ENCODE peak calls at places on chromosomes 12 and 14, in six cellular contexts. Y is spleen, K is suprapubic skin, G is endothelial cell of umbilical vein, B is transverse colon, F is GM12891. E is an unnamed sample.

GRCh38 chr12:176321-177181 is 37.4 kb downstream of the SLC6A12 start:
- DNase-seq in F (no peak), Y (no peak), K (no peak), B (peak), G (no peak), E (no peak)

GRCh38 chr12:50283924-50284236 is 560 bp upstream of the LIMA1 start:
- DNase-seq in K (no peak), B (no peak), F (peak), G (no peak), Y (no peak), E (no peak)

GRCh38 chr12:57738661-57739237 is at the start of gene AGAP2:
- DNase-seq in Y (peak), G (no peak), K (peak), F (no peak), B (no peak), E (no peak)

GRCh38 chr12:38141239-38141638 is 175.3 kb upstream of the ALG10B start:
- DNase-seq in Y (no peak), B (no peak), K (no peak), F (no peak), G (no peak), E (no peak)

GRCh38 chr12:66061557-66062279 is 68.8 kb downstream of the LLPH start:
- DNase-seq in Y (no peak), B (no peak), K (no peak), G (peak), F (no peak), E (no peak)

GRCh38 chr12:52204095-52204930 is 12.5 kb upstream of the KRT80 start:
- DNase-seq in G (no peak), F (no peak), K (peak), Y (peak), B (no peak), E (peak)

GRCh38 chr14:26984318-26985177 is 386.7 kb upstream of the NOVA1 start:
- DNase-seq in G (peak), K (peak), F (no peak), B (peak), Y (no peak), E (peak)

GRCh38 chr14:36069535-36069900 is 107.0 kb downstream of the PTCSC3 start:
- DNase-seq in G (peak), F (peak), Y (no peak), K (no peak), B (no peak), E (no peak)

GRCh38 chr14:47826809-47827208 is 151.4 kb upstream of the MDGA2 start:
- DNase-seq in F (no peak), G (no peak), K (no peak), Y (no peak), B (no peak), E (no peak)

GRCh38 chr14:36826614-36827013 is 165.0 kb downstream of the PAX9 start:
- DNase-seq in F (no peak), Y (no peak), K (no peak), B (no peak), G (no peak), E (no peak)

DNA sequence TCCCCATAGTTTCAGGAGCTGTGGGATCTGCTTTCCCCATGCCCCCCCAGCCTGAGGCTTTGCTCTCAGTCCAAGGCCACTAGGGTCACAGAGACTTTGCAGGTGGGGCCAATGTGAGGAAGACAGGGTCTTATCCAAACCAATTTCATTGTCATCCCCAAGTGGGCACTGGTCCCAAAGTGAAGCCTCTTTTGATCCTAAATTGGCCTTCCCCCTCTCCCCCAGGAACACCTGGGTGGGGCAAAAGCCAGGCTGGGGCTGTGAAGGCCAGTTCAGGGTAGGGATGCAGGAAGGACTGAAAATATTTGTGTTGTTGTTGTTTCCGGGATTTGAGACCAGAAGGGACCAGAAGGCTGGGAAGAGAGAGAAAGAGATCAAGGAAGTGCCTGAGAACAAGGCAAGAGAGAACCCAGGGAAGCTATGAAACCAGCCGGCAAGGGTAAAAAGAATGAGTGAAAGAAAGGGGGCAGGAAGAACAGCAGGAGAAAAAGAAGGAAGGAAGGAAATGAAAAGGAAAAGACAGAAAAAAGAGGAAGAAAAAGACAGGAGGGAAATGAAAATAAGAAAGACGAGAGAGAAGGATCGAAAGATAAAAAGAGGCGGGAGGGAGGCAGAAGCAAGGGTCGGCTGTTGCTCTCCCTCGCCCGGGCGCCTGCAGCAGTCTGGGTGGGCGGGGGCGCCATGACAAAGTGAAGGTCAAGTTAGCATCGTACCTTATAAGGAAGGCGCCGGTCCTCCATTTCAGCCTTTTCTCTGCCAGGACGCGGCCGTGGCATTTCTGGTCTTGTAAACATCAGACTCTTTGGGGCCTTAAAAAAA is 7.5 kb upstream of the HOXC11 start:
- DNase-seq in B (no peak), Y (peak), K (no peak), G (no peak), F (no peak), E (no peak)
- TF ChIP-seq POLR2A in B (no peak), Y (no peak), K (no peak), G (no peak), F (no peak), E (no peak)

GRCh38 chr12:32603858-32604257 is 75.2 kb upstream of the DNM1L start:
- DNase-seq in G (no peak), Y (no peak), K (no peak), B (no peak), F (no peak), E (no peak)

GRCh38 chr12:32609966-32610365 is 69.1 kb upstream of the DNM1L start:
- DNase-seq in G (no peak), B (no peak), Y (no peak), K (no peak), F (no peak), E (no peak)

GRCh38 chr12:32603071-32603470 is 76.0 kb upstream of the DNM1L start:
- DNase-seq in K (no peak), F (no peak), G (no peak), B (no peak), Y (no peak), E (no peak)

GRCh38 chr12:32604565-32604964 is 74.5 kb upstream of the DNM1L start:
- DNase-seq in K (no peak), F (no peak), Y (no peak), B (no peak), G (no peak), E (no peak)

GRCh38 chr12:32605326-32606095 is 73.6 kb upstream of the DNM1L start:
- DNase-seq in F (no peak), Y (no peak), K (no peak), B (no peak), G (no peak), E (no peak)
- TF ChIP-seq POLR2AphosphoS5 in F (no peak), Y (no peak), K (no peak), B (no peak), G (no peak), E (no peak)

GRCh38 chr14:59085207-59085739 is 103.2 kb upstream of the DAAM1 start:
- DNase-seq in F (no peak), K (no peak), Y (no peak), G (no peak), B (no peak), E (no peak)
- TF ChIP-seq POLR2A in F (no peak), K (no peak), Y (no peak), G (no peak), B (no peak), E (no peak)

GRCh38 chr12:110353211-110353965 is 50.1 kb downstream of the ANAPC7 start:
- DNase-seq in G (no peak), B (no peak), Y (no peak), K (no peak), F (no peak), E (peak)
- TF ChIP-seq POLR2AphosphoS5 in G (no peak), B (no peak), Y (no peak), K (no peak), F (no peak), E (peak)

GRCh38 chr12:2876431-2877046 is 435 bp downstream of the FOXM1 start:
- DNase-seq in G (no peak), Y (no peak), K (no peak), B (no peak), F (peak), E (peak)

GRCh38 chr12:2879853-2880252 is 2.8 kb downstream of the RHNO1 start:
- DNase-seq in G (no peak), Y (no peak), K (no peak), F (no peak), B (no peak), E (peak)

GRCh38 chr12:2877959-2878732 is 1.1 kb downstream of the RHNO1 start:
- DNase-seq in K (no peak), B (no peak), Y (peak), F (no peak), G (peak), E (peak)

DNA sequence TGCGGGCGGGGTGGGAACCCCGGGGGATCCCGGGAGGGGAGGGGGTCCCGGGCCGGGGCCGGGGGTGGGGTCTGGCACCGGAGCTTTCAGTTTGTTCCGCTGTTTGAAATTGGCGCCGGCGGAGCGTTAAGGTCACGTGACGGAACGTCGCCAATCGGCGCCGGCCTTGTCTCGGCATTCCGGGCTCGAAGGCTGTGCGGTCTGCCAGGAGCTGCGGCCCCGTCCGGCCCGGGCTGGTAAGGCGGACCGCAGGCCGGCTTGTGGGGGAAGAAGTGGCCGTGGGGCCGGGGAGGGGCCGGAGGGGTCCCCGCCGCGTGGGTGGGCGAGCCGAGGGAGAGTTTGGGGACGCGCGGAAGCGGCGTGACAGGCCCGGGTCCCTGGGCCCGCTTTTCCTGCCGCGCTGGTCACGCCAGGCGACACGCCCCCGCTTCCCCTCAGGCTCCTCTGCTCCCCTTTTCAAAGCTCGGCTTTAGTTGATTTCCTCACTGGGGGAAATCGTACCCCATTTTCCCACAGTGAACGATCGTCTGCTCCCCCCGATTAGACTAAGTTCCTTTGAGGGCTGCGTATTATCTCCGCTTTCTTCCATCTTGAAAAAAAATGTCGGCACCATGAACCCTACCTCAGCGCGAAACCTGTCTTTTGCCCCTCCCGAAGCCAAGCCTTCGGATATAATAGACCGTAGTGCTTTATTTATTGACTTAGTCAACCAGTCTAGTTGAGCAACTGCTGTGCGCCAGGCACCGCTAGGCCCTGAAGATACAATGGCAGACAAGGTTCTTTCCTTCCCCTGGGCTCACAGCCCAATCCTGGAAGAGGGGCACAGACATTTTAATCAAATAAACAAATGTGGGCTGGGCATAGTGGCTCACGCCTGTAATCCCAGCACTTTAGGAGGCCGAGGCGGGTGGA is at the start of the genes FOXM1 and RHNO1:
- DNase-seq in F (peak), K (peak), B (peak), G (peak), Y (peak), E (peak)
- TF ChIP-seq POLR2A in F (peak), K (no peak), B (peak), G (peak), Y (peak), E (no peak)

GRCh38 chr14:99772371-99773283 is 20.6 kb upstream of the EML1 start:
- DNase-seq in B (no peak), K (no peak), F (no peak), Y (no peak), G (no peak), E (peak)
- TF ChIP-seq POLR2AphosphoS5 in B (no peak), K (no peak), F (no peak), Y (no peak), G (no peak), E (no peak)